ENCODE peak calls at places on chromosome 20, in five cellular contexts. I, T, A, O and L are unnamed samples.

GRCh38 chr20:43988867-43989266 is 74.2 kb downstream of the TOX2 start:
- DNase-seq in I (no peak), T (no peak), A (no peak), O (peak; percentile 37), L (no peak)

GRCh38 chr20:32135983-32136515 is 26.5 kb downstream of the TM9SF4 start:
- DNase-seq in I (no peak), T (no peak), A (no peak), O (no peak), L (no peak)

GRCh38 chr20:5557123-5557522 is 193.1 kb upstream of the SHLD1 start:
- DNase-seq in I (no peak), T (no peak), A (no peak), O (peak; percentile 51), L (peak; percentile 5)

GRCh38 chr20:7272512-7272911 is 505.0 kb downstream of the BMP2 start:
- DNase-seq in I (no peak), T (no peak), A (no peak), O (no peak), L (no peak)

GRCh38 chr20:10511507-10512231 is 76.6 kb downstream of the SLX4IP start:
- DNase-seq in I (peak; percentile 79), T (peak; percentile 44), A (peak; percentile 85), O (peak; percentile 98), L (peak; percentile 32)

GRCh38 chr20:34262488-34263288 is 21.5 kb downstream of the ASIP start:
- DNase-seq in I (peak; percentile 65), T (no peak), A (peak; percentile 43), O (peak; percentile 56), L (no peak)

GRCh38 chr20:14264869-14265268 is 72.5 kb downstream of the FLRT3 start:
- DNase-seq in I (no peak), T (no peak), A (no peak), O (peak; percentile 28), L (no peak)

GRCh38 chr20:49676581-49677291 is 36.9 kb downstream of the B4GALT5 start:
- DNase-seq in I (no peak), T (no peak), A (no peak), O (peak; percentile 56), L (peak; percentile 51)

GRCh38 chr20:39360029-39360620 is 398.0 kb downstream of the DHX35 start:
- DNase-seq in I (no peak), T (no peak), A (no peak), O (no peak), L (no peak)

GRCh38 chr20:44576297-44576696 is 6.1 kb upstream of the PKIG start:
- DNase-seq in I (no peak), T (no peak), A (no peak), O (peak; percentile 81), L (no peak)

GRCh38 chr20:32155017-32155965 is 45.8 kb downstream of the TM9SF4 start:
- DNase-seq in I (peak; percentile 92), T (peak; percentile 47), A (peak; percentile 68), O (peak; percentile 81), L (no peak)

GRCh38 chr20:973785-974194 is 28.3 kb downstream of the RSPO4 start:
- DNase-seq in I (no peak), T (no peak), A (no peak), O (peak; percentile 18), L (no peak)

GRCh38 chr20:871436-871835 is 37.9 kb downstream of the FAM110A start:
- DNase-seq in I (no peak), T (no peak), A (no peak), O (no peak), L (no peak)

GRCh38 chr20:41029150-41029872 is 689 bp downstream of the TOP1 start:
- DNase-seq in I (peak; percentile 69), T (no peak), A (peak; percentile 36), O (no peak), L (no peak)

GRCh38 chr20:40741507-40742106 is 52.6 kb upstream of the MAFB start:
- DNase-seq in I (no peak), T (peak; percentile 14), A (no peak), O (peak; percentile 55), L (no peak)

GRCh38 chr20:37522258-37523011 is 1.4 kb downstream of the NNAT start:
- DNase-seq in I (no peak), T (no peak), A (no peak), O (peak; percentile 63), L (no peak)

GRCh38 chr20:20215976-20216727 is 151.8 kb upstream of the INSM1 start:
- DNase-seq in I (no peak), T (no peak), A (no peak), O (no peak), L (no peak)

GRCh38 chr20:58692579-58693225 is at the start of gene NPEPL1:
- DNase-seq in I (peak; percentile 81), T (peak; percentile 59), A (peak; percentile 60), O (peak; percentile 74), L (peak; percentile 38)

GRCh38 chr20:8545212-8545611 is 413.1 kb downstream of the PLCB1 start:
- DNase-seq in I (no peak), T (no peak), A (no peak), O (no peak), L (no peak)

GRCh38 chr20:57620274-57620990 is at the start of gene ZBP1:
- DNase-seq in I (no peak), T (no peak), A (no peak), O (no peak), L (peak; percentile 43)

GRCh38 chr20:15359056-15359455 is 1021.6 kb upstream of the FLRT3 start:
- DNase-seq in I (no peak), T (no peak), A (no peak), O (no peak), L (no peak)

GRCh38 chr20:38759135-38759534 is 10.9 kb downstream of the ACTR5 start:
- DNase-seq in I (no peak), T (no peak), A (no peak), O (no peak), L (no peak)

GRCh38 chr20:13222319-13222716 is 1.2 kb downstream of the ISM1 start:
- DNase-seq in I (no peak), T (no peak), A (no peak), O (no peak), L (no peak)

GRCh38 chr20:44271915-44272663 is 25.0 kb downstream of the GDAP1L1 start:
- DNase-seq in I (no peak), T (no peak), A (no peak), O (no peak), L (no peak)

GRCh38 chr20:40009542-40009941 is 679.5 kb downstream of the MAFB start:
- DNase-seq in I (no peak), T (no peak), A (no peak), O (peak; percentile 21), L (no peak)

GRCh38 chr20:40497781-40498691 is 191.0 kb downstream of the MAFB start:
- DNase-seq in I (peak; percentile 67), T (no peak), A (no peak), O (peak; percentile 38), L (no peak)

GRCh38 chr20:32314768-32315167 is 37.3 kb downstream of the KIF3B start:
- DNase-seq in I (no peak), T (no peak), A (no peak), O (no peak), L (no peak)

GRCh38 chr20:19771031-19771430 is 13.0 kb downstream of the RIN2 start:
- DNase-seq in I (no peak), T (no peak), A (no peak), O (no peak), L (no peak)

GRCh38 chr20:38145094-38146075 is 19.7 kb downstream of the TGM2 start:
- DNase-seq in I (no peak), T (no peak), A (peak; percentile 70), O (peak; percentile 71), L (no peak)

GRCh38 chr20:19817017-19817416 is 59.0 kb downstream of the RIN2 start:
- DNase-seq in I (no peak), T (no peak), A (no peak), O (peak; percentile 54), L (no peak)

GRCh38 chr20:17622086-17622850 is 52.4 kb downstream of the DSTN start:
- DNase-seq in I (no peak), T (no peak), A (no peak), O (no peak), L (no peak)

GRCh38 chr20:17624551-17625245 is 54.8 kb downstream of the DSTN start:
- DNase-seq in I (peak; percentile 48), T (peak; percentile 30), A (peak; percentile 16), O (no peak), L (no peak)

GRCh38 chr20:17622851-17623508 is 53.1 kb downstream of the DSTN start:
- DNase-seq in I (peak; percentile 46), T (no peak), A (no peak), O (no peak), L (no peak)

GRCh38 chr20:17625246-17626051 is 55.6 kb downstream of the DSTN start:
- DNase-seq in I (peak; percentile 40), T (no peak), A (peak; percentile 15), O (no peak), L (no peak)

DNA sequence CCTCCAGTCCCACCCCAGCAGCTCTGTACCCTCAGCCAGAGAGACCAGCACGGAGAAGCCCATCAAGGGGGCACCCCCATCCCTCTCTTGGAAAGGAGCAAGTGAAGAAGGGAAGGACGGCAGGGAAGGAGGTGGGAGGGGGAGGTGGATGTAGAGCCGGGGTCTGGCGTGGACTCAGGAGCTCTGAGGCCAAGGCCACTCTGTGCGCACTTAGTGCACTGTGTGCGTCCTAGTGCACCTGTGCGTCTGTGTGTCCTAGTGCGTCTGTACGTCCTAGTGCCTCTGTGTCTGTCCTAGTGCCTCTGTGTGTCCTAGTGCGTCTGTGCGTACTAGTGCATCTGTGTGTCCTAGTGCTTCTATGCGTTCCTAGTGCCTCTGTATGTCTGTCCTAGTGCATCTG is 54.2 kb downstream of the DSTN start:
- DNase-seq in I (peak; percentile 27), T (no peak), A (peak; percentile 8), O (no peak), L (no peak)
- H3K4me1 ChIP-seq in I (no peaks in the 10 kb centered on the region), T (peaks cover 8% of the 10 kb centered on the region), A (no peaks in the 10 kb centered on the region), O (no peaks in the 10 kb centered on the region), L (no peaks in the 10 kb centered on the region)

GRCh38 chr20:23063573-23063972 is 14.1 kb upstream of the THBD start:
- DNase-seq in I (no peak), T (no peak), A (no peak), O (no peak), L (no peak)
- H3K4me1 ChIP-seq in I (no peaks in the 10 kb centered on the region), T (no peaks in the 10 kb centered on the region), A (peaks cover 9% of the 10 kb centered on the region), O (peaks cover 15% of the 10 kb centered on the region), L (no peaks in the 10 kb centered on the region)

DNA sequence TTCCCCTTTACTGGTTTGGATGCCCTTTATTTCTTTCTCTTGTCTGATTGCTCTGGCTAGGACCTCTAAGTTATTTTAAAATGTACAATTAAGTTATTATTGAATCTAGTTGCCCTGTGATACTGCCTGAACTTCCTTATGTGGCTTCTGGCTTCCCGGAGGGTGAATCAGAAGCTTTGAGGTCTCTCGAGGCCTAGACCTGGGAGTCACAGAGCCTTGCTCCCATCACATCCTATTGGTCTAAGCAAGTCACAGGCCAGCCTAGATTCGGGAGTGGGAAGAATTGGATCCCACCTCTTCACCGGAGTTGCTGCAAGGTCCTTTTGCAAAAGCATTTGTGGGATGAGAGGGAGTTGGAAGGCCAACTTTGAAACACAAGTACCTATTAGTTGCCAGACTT is 15.2 kb downstream of the BCAS4 start:
- DNase-seq in I (no peak), T (no peak), A (no peak), O (no peak), L (no peak)
- H3K4me1 ChIP-seq in I (no peaks in the 10 kb centered on the region), T (no peaks in the 10 kb centered on the region), A (no peaks in the 10 kb centered on the region), O (peaks cover 3% of the 10 kb centered on the region), L (peaks cover 5% of the 10 kb centered on the region)

DNA sequence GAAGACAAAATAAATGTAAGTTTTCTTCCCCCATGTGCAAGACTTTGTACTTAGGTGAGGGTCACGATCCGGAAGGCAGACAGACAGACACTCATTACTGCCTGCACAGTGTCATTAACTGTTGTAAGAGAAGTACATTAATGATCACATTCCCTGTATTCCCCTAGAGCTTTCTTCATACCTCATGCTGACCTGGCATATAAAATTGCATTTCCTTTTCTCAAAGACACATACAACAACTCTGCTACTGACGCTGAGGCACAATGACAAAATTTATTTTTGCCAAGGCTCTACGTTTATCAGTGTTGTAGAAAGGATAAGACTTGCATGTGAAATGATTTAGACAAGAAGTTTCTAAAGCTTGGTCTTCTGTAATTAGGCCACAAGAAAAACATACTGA is 3.0 kb upstream of the SYCP2 start:
- DNase-seq in I (no peak), T (no peak), A (no peak), O (no peak), L (no peak)
- H3K4me1 ChIP-seq in I (no peaks in the 10 kb centered on the region), T (peaks cover 34% of the 10 kb centered on the region), A (peaks cover 14% of the 10 kb centered on the region), O (peaks cover 4% of the 10 kb centered on the region), L (peaks cover 5% of the 10 kb centered on the region)